ENCODE peak calls at places on chromosome 11, in six cellular contexts. O, J, T, Y, M and E are unnamed samples.

GRCh38 chr11:45665206-45665932 is at the start of gene CHST1:
- DNase-seq in O (no peak), J (peak), T (peak), Y (no peak), M (no peak), E (no peak)

GRCh38 chr11:29019960-29020683 is 911.9 kb downstream of the METTL15 start:
- DNase-seq in O (no peak), J (peak), T (no peak), Y (no peak), M (no peak), E (no peak)

GRCh38 chr11:70503878-70504240 is 105.5 kb downstream of the CTTN start:
- DNase-seq in O (no peak), J (no peak), T (peak), Y (no peak), M (no peak), E (no peak)

GRCh38 chr11:76778874-76779273 is 4.3 kb upstream of the TSKU start:
- DNase-seq in O (no peak), J (no peak), T (no peak), Y (no peak), M (no peak), E (no peak)

GRCh38 chr11:34331329-34331728 is 26.5 kb downstream of the ABTB2 start:
- DNase-seq in O (no peak), J (peak), T (peak), Y (no peak), M (peak), E (no peak)

GRCh38 chr11:113906038-113906437 is 1.4 kb downstream of the HTR3B start:
- DNase-seq in O (no peak), J (peak), T (peak), Y (no peak), M (no peak), E (no peak)

GRCh38 chr11:31326470-31327148 is 42.9 kb downstream of the DCDC1 start:
- DNase-seq in O (no peak), J (no peak), T (no peak), Y (no peak), M (no peak), E (no peak)

GRCh38 chr11:6531267-6531752 is 34.2 kb downstream of the DNHD1 start:
- DNase-seq in O (no peak), J (peak), T (no peak), Y (peak), M (peak), E (no peak)

GRCh38 chr11:126589492-126589803 is 234.0 kb downstream of the ST3GAL4 start:
- DNase-seq in O (no peak), J (no peak), T (no peak), Y (no peak), M (no peak), E (no peak)

GRCh38 chr11:20117291-20117690 is 43.0 kb downstream of the DBX1 start:
- DNase-seq in O (no peak), J (no peak), T (no peak), Y (no peak), M (no peak), E (no peak)

GRCh38 chr11:66713746-66714480 is 15.1 kb downstream of the SPTBN2 start:
- DNase-seq in O (no peak), J (no peak), T (no peak), Y (no peak), M (no peak), E (no peak)

GRCh38 chr11:80542704-80543103 is 1101.9 kb upstream of the TENM4 start:
- DNase-seq in O (no peak), J (no peak), T (no peak), Y (no peak), M (no peak), E (no peak)

GRCh38 chr11:69114362-69114761 is 41.4 kb upstream of the SMIM38 start:
- DNase-seq in O (no peak), J (no peak), T (no peak), Y (no peak), M (no peak), E (no peak)

GRCh38 chr11:62217191-62217748 is 8.8 kb downstream of the SCGB2A1 start:
- DNase-seq in O (no peak), J (peak), T (no peak), Y (no peak), M (no peak), E (no peak)

GRCh38 chr11:46826310-46827044 is 19.6 kb downstream of the CKAP5 start:
- DNase-seq in O (peak), J (peak), T (peak), Y (peak), M (no peak), E (no peak)
- TF ChIP-seq CTCF in O (no peak), J (no peak), T (no peak), Y (no peak), M (no peak), E (no peak)

DNA sequence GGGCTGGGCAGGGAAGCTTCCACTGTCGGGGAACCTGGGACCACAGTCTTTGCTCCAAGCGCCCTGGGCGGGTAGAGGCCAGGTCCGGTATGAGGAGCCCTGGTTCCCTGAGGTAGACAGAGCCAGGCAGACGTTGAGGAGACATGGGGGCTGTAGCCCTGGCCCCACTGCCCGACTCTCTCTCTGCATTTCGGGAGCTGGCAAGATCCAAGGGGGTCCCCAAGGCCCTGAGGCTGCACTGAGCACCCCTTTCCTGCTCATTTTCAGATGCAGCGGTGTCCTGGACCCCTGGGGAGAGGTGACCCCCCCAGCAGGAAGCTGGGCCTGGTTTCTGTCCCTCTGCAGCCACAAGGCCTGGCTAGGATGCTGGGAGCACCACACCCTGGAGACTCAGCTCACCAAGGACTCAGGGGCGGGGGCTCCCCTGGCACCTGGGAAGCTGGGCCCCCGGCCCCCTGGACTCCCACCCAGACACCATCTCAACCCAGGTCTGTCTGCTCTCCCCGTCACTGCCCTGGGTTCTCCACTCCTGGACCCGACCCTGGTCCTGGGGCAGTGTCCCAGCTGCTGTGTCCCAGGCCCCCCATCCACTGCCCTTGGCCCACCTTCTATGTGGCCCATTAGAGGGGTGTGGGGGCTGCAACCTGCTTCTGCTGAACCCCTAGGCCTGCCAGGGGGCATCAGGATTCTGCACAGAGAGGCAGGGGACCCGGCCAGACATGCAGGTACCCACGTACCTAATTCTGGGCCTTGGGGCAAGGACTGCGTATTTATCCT is 15.0 kb upstream of the MUC6 start:
- DNase-seq in O (no peak), J (no peak), T (peak), Y (no peak), M (no peak), E (no peak)
- TF ChIP-seq CTCF in O (no peak), J (no peak), T (no peak), Y (no peak), M (no peak), E (no peak)

DNA sequence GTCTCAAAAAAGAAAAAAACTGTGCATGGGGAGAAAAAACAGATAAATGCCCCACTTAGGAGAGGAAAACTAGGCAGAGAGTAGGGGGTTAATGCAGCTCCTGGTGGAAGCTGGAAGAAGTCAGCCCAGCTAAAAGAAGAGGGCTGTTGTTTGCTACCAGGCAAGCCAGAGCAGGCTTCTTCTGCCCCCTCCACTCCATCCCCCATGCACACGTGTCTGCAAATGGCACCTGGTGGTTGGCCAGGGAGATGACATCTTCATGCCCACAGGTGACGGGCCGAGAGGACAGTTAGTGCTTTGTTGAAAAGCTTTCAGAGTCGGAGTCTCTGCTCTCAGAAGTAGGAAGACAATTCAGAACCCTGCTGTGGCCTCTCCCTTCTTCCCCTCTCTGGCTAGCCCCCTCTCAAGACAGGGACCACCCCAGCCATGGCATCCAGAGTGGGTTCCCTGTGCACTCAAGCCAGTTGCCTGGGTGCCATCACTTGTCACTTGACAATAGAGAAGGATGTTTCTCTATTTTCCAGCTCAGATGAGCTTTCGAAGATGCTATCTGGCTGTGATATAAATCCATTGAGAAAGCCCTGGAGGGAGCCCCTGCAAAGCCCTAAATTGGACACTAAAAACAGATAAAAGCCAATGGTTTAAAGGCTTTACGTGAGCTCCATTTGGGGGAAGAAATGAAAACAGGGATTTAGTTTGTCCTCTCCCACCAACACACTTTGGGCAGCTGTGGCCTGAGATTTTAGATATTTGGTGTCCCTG is 142.0 kb downstream of the TRIM29 start:
- DNase-seq in O (no peak), J (no peak), T (no peak), Y (no peak), M (no peak), E (no peak)
- TF ChIP-seq CTCF in O (no peak), J (no peak), T (no peak), Y (no peak), M (no peak), E (no peak)

DNA sequence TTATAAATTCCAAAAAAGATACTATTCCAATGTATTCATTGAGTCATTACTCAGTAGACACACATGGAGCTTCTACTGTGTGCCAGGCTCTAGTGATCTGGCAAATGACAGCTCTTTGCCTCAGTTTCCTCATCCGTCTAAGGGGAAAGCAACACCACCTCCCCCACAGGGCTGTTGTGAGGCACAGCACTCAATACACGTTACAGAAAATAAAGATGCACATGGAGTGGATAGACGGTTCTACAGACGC is 6.5 kb upstream of the MALAT1 start:
- DNase-seq in O (no peak), J (no peak), T (no peak), Y (no peak), M (no peak), E (no peak)
- TF ChIP-seq CTCF in O (no peak), J (no peak), T (no peak), Y (no peak), M (no peak), E (no peak)

GRCh38 chr11:48074425-48075181 is 94.2 kb downstream of the PTPRJ start:
- DNase-seq in O (no peak), J (no peak), T (no peak), Y (no peak), M (no peak), E (no peak)

GRCh38 chr11:48077251-48077650 is 96.9 kb downstream of the PTPRJ start:
- DNase-seq in O (no peak), J (peak), T (no peak), Y (no peak), M (no peak), E (no peak)

GRCh38 chr11:48078661-48079060 is 98.3 kb downstream of the PTPRJ start:
- DNase-seq in O (no peak), J (no peak), T (no peak), Y (no peak), M (no peak), E (no peak)

GRCh38 chr11:48073031-48073861 is 92.9 kb downstream of the PTPRJ start:
- DNase-seq in O (no peak), J (no peak), T (no peak), Y (no peak), M (no peak), E (no peak)

DNA sequence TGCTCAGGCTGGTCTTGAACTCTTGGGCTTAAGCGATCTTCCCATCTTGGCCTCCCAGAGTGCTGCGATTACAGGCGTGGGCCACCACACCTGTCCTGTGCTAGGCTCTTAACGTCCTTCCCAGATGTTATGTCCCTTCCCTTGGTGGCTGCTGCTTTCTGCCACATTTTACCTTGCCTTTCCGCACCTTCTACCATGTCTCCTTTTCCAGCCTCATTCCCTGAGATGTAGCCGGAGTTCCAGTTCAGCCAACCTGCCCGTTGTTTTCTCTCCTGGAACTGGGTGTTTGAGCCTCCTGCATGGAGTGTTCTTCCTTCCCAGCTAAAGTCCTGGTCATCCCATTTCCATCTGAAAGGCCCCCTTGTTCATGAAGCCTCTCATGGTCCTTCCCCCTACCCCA is 95.3 kb downstream of the PTPRJ start:
- DNase-seq in O (no peak), J (no peak), T (no peak), Y (no peak), M (no peak), E (no peak)
- TF ChIP-seq CTCF in O (no peak), J (no peak), T (no peak), Y (no peak), M (no peak), E (no peak)

GRCh38 chr11:92401507-92401906 is 176.9 kb downstream of the FAT3 start:
- DNase-seq in O (no peak), J (no peak), T (no peak), Y (no peak), M (no peak), E (no peak)

GRCh38 chr11:92393218-92393617 is 168.6 kb downstream of the FAT3 start:
- DNase-seq in O (no peak), J (no peak), T (no peak), Y (no peak), M (no peak), E (no peak)

GRCh38 chr11:92399702-92400101 is 175.1 kb downstream of the FAT3 start:
- DNase-seq in O (no peak), J (no peak), T (no peak), Y (no peak), M (no peak), E (no peak)

GRCh38 chr11:92396133-92396532 is 171.5 kb downstream of the FAT3 start:
- DNase-seq in O (no peak), J (no peak), T (no peak), Y (no peak), M (no peak), E (no peak)

GRCh38 chr11:92397356-92397755 is 172.7 kb downstream of the FAT3 start:
- DNase-seq in O (no peak), J (no peak), T (no peak), Y (no peak), M (no peak), E (no peak)
- TF ChIP-seq CTCF in O (no peak), J (no peak), T (no peak), Y (no peak), M (no peak), E (no peak)

GRCh38 chr11:121661796-121662508 is 209.2 kb upstream of the SORL1-AS1 start:
- DNase-seq in O (no peak), J (peak), T (no peak), Y (no peak), M (peak), E (no peak)
- TF ChIP-seq CTCF in O (no peak), J (peak), T (no peak), Y (no peak), M (peak), E (no peak)